ENCODE peak calls at places on chromosomes 6 and 20, in ten cellular contexts. Q is neural crest cell, P is RWPE1, F is neural progenitor cell, E is nephron progenitor cell, T is H1, N is suprapubic skin, W is GM23338, S is SK-N-SH, M is colonic mucosa. O is an unnamed sample.

GRCh38 chr6:104908431-104909139 is 48.3 kb upstream of the LIN28B start:
- DNase-seq in Q (no peak), P (no peak), F (no peak), E (no peak), T (no peak), N (no peak), W (no peak), S (no peak), M (no peak), O (no peak)

GRCh38 chr6:26064619-26065257 is 22.5 kb upstream of the HFE start:
- DNase-seq in Q (peak), P (peak), F (peak), E (no peak), T (no peak), N (no peak), W (peak), S (peak), M (peak), O (peak)

GRCh38 chr6:99608059-99608885 is 1.6 kb downstream of the PRDM13 start:
- DNase-seq in Q (no peak), P (no peak), F (peak), E (no peak), T (peak), N (no peak), W (peak), S (no peak), M (no peak), O (no peak)

GRCh38 chr6:33620584-33621395 is at the start of gene ITPR3:
- DNase-seq in Q (no peak), P (peak), F (peak), E (peak), T (peak), N (no peak), W (peak), S (peak), M (peak), O (peak)

GRCh38 chr20:17155401-17155800 is 71.4 kb upstream of the PCSK2 start:
- DNase-seq in Q (no peak), P (no peak), F (no peak), E (no peak), T (no peak), N (no peak), W (no peak), S (no peak), M (no peak), O (no peak)

GRCh38 chr20:57167971-57168693 is 98.3 kb downstream of the BMP7 start:
- DNase-seq in Q (no peak), P (peak), F (peak), E (peak), T (no peak), N (no peak), W (no peak), S (no peak), M (no peak), O (no peak)

GRCh38 chr6:17015551-17016381 is 86.1 kb upstream of the STMND1 start:
- DNase-seq in Q (no peak), P (no peak), F (no peak), E (no peak), T (no peak), N (peak), W (peak), S (no peak), M (peak), O (no peak)

GRCh38 chr6:149864578-149865535 is 698 bp upstream of the LRP11 start:
- DNase-seq in Q (peak), P (peak), F (peak), E (peak), T (no peak), N (no peak), W (peak), S (peak), M (peak), O (peak)

GRCh38 chr20:63091901-63092659 is 85.3 kb upstream of the BHLHE23 start:
- DNase-seq in Q (no peak), P (no peak), F (no peak), E (peak), T (no peak), N (peak), W (no peak), S (no peak), M (no peak), O (no peak)

GRCh38 chr6:100171533-100172321 is 177.7 kb upstream of the MCHR2 start:
- DNase-seq in Q (no peak), P (no peak), F (no peak), E (no peak), T (no peak), N (no peak), W (no peak), S (no peak), M (no peak), O (no peak)

GRCh38 chr6:8579372-8579771 is 144.0 kb upstream of the SLC35B3 start:
- DNase-seq in Q (no peak), P (peak), F (no peak), E (no peak), T (no peak), N (no peak), W (peak), S (no peak), M (no peak), O (peak)

GRCh38 chr20:45323731-45324130 is 15.6 kb upstream of the MATN4 start:
- DNase-seq in Q (no peak), P (peak), F (no peak), E (no peak), T (no peak), N (no peak), W (no peak), S (no peak), M (no peak), O (no peak)

GRCh38 chr6:42010185-42010872 is 40.0 kb upstream of the TAF8 start:
- DNase-seq in Q (no peak), P (no peak), F (peak), E (no peak), T (no peak), N (peak), W (peak), S (no peak), M (no peak), O (no peak)

GRCh38 chr6:152338335-152339125 is 298.6 kb downstream of the SYNE1 start:
- DNase-seq in Q (peak), P (peak), F (peak), E (peak), T (peak), N (no peak), W (peak), S (peak), M (peak), O (peak)

GRCh38 chr20:20405619-20406018 is 37.7 kb downstream of the INSM1 start:
- DNase-seq in Q (no peak), P (no peak), F (no peak), E (no peak), T (no peak), N (no peak), W (no peak), S (no peak), M (no peak), O (no peak)

GRCh38 chr20:38579219-38579618 is 1.8 kb upstream of the ADIG start:
- DNase-seq in Q (no peak), P (no peak), F (no peak), E (no peak), T (no peak), N (no peak), W (no peak), S (no peak), M (no peak), O (no peak)

GRCh38 chr6:52407467-52407866 is 12.7 kb upstream of the EFHC1 start:
- DNase-seq in Q (no peak), P (peak), F (peak), E (peak), T (no peak), N (no peak), W (peak), S (peak), M (no peak), O (peak)

GRCh38 chr6:46347669-46348068 is 143.6 kb downstream of the RCAN2 start:
- DNase-seq in Q (no peak), P (no peak), F (no peak), E (no peak), T (no peak), N (no peak), W (no peak), S (no peak), M (no peak), O (no peak)

GRCh38 chr6:71238351-71238750 is 50.3 kb upstream of the OGFRL1 start:
- DNase-seq in Q (no peak), P (no peak), F (no peak), E (no peak), T (no peak), N (no peak), W (no peak), S (no peak), M (no peak), O (no peak)

GRCh38 chr6:34384305-34385153 is 7.9 kb downstream of the NUDT3 start:
- DNase-seq in Q (no peak), P (no peak), F (no peak), E (no peak), T (no peak), N (no peak), W (no peak), S (no peak), M (no peak), O (no peak)

GRCh38 chr6:72464246-72464645 is 157.6 kb upstream of the KCNQ5 start:
- DNase-seq in Q (no peak), P (no peak), F (no peak), E (no peak), T (no peak), N (no peak), W (no peak), S (no peak), M (no peak), O (no peak)

DNA sequence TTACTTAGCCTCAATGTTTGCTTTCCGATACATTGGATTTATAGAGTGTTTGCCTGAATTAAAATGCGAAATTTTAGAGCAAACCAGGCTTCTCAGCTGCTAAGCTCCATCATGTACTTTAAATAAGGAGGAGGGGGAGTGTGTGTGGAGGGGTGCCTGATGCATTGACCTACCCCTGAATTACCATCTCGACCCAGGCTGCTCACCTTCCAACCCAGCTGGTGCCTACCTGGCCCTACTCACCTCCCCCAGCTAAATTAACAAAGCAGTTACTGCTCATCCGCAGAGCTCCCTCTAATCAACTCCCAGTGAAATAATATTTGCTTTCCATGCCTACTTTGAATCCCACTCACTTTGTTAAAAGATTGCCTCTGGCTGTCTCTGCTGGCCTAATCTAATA is 544.5 kb downstream of the MAFB start:
- DNase-seq in Q (no peak), P (no peak), F (no peak), E (no peak), T (no peak), N (no peak), W (no peak), S (peak), M (no peak), O (no peak)
- TF ChIP-seq CTCF in Q (no peak), P (no peak), F (no peak), E (no peak), T (no peak), N (no peak), W (no peak), S (no peak), M (no peak), O (no peak)

GRCh38 chr6:57190140-57190539 is 18.0 kb downstream of the BAG2 start:
- DNase-seq in Q (no peak), P (peak), F (no peak), E (no peak), T (no peak), N (no peak), W (no peak), S (no peak), M (no peak), O (peak)
- TF ChIP-seq CTCF in Q (peak), P (peak), F (peak), E (no peak), T (no peak), N (no peak), W (no peak), S (peak), M (peak), O (no peak)

DNA sequence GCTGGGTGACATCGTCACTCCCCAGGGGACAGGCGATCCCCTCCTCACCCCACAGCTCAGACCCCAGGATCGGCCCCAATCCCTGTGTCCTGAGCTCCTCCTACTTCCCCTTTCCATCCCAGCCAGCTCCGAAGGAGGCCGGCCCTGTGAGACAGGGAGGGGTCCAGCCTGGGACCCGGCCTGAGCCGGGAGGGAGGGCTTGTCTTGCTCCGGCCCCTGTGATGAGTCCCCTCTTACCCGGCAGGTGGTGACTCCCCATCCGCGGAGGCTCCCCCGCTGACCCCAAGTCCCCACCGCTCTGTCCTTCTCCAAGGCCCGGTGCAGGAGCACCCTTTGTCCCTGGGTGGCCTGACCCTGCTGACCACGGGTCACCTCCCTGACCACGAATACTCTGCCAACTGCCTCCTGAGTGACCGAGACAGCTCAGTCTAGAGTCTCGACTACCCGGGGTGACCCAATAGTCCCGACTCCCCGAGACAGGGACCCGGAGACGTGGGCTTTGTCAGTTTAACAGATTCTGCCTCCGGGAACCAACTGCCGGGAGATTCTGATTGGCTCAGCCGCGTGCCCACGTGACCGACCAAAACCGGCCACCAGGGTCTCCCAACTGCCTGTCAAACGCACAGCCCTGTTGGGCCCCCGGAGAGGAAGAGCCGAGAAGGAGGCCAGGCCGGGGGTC is 187.4 kb upstream of the PROKR2 start:
- DNase-seq in Q (no peak), P (no peak), F (no peak), E (no peak), T (no peak), N (peak), W (peak), S (peak), M (peak), O (no peak)
- TF ChIP-seq CTCF in Q (no peak), P (no peak), F (no peak), E (no peak), T (no peak), N (no peak), W (no peak), S (no peak), M (no peak), O (no peak)

DNA sequence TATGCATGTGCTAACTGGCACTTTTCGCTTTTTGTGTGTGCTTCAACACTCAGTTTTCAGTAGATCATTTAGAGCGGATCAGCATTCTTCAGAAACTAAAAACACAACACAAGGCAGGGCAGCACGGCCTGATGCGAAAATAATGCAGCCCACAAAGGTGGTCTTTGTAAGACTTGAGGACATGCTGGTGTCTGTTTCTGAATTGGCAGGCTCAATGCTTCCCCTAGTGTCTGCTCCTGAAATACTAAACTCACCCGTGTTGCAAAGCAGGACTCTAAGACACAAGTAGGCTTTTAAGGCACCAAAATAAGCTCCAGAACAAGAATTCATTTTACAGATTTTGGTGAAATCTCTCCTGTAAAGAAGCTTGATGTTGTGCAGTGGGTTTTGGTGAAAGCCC is 676.5 kb downstream of the TENT5A start:
- DNase-seq in Q (peak), P (no peak), F (peak), E (peak), T (no peak), N (no peak), W (peak), S (peak), M (no peak), O (peak)
- TF ChIP-seq CTCF in Q (peak), P (peak), F (peak), E (peak), T (peak), N (no peak), W (peak), S (peak), M (no peak), O (peak)

DNA sequence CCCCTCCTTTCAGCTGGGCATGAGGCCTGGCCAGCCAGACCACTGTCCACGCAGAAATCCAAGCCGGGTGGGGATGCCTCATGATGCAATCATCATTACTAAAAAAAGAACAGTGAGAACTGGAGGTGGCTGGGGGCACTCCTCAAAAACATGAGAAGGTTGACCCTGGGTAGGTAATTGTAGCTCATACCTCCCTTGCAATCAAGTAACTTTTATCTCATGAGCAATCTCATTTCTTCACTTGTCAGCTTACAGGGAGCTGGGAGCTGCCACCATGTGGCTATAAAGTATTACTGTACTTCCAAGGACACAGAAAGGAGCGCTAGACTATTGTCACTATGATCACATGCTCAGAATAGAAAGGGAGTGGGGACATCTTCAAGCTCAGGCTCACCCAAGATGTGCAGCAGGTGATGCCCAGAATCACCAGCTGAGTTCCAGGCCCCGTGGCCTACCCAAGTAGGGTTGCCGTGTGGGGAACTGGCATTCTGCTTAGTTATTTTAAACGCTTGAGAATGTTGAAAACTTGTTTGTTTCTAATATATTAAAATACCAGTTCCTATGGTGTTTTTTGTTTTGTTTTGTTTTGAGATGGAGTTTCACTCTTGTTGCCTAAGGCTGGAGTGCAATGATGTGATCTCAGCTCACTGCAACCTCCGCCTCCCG is 3.0 kb upstream of the CDH26 start:
- DNase-seq in Q (no peak), P (peak), F (peak), E (no peak), T (no peak), N (no peak), W (peak), S (no peak), M (no peak), O (no peak)
- TF ChIP-seq CTCF in Q (peak), P (peak), F (peak), E (peak), T (peak), N (no peak), W (peak), S (peak), M (no peak), O (peak)

GRCh38 chr20:49420811-49421295 is 61.6 kb downstream of the KCNB1 start:
- DNase-seq in Q (no peak), P (no peak), F (no peak), E (no peak), T (no peak), N (peak), W (no peak), S (no peak), M (no peak), O (peak)
- TF ChIP-seq CTCF in Q (no peak), P (no peak), F (no peak), E (no peak), T (no peak), N (no peak), W (no peak), S (no peak), M (no peak), O (no peak)

GRCh38 chr20:25565578-25566157 is 19.7 kb downstream of the NINL start:
- DNase-seq in Q (no peak), P (no peak), F (no peak), E (no peak), T (no peak), N (peak), W (no peak), S (no peak), M (no peak), O (no peak)
- TF ChIP-seq CTCF in Q (no peak), P (no peak), F (no peak), E (no peak), T (peak), N (no peak), W (no peak), S (no peak), M (no peak), O (no peak)

O was measured in MCF 10A.